ENCODE peak calls at places on chromosomes 11 and 22, in nine cellular contexts. X is naive B cell; G is mucosa of gallbladder; O is activated CD4-positive, CD25-positive, alpha-beta regulatory T cell; N is psoas muscle; I is stimulated activated naive CD8-positive, alpha-beta T cell treated with anti-CD3 and anti-CD28 coated beads, Interleukin-15, amount 100 ng/mL, for 72 hours; J is upper lobe of right lung; L is Calu3; P is fibroblast of lung. T is an unnamed sample.

GRCh38 chr22:36160499-36160942 is at the start of gene APOL3:
- DNase-seq in X (peak), G (peak), O (no peak), N (peak), I (no peak), J (peak), L (peak), P (peak), T (peak)

GRCh38 chr11:88281317-88281712 is 56.2 kb downstream of the CTSC start:
- DNase-seq in X (no peak), G (no peak), O (no peak), N (no peak), I (no peak), J (no peak), L (peak), P (peak), T (peak)

GRCh38 chr11:2409701-2410468 is 9.3 kb downstream of the TSSC4 start:
- DNase-seq in X (no peak), G (no peak), O (no peak), N (no peak), I (no peak), J (no peak), L (no peak), P (no peak), T (no peak)

GRCh38 chr11:126456783-126457542 is 101.5 kb downstream of the ST3GAL4 start:
- DNase-seq in X (no peak), G (no peak), O (no peak), N (no peak), I (no peak), J (no peak), L (no peak), P (no peak), T (no peak)

GRCh38 chr22:22746963-22747933 is 102.8 kb downstream of the GGTLC2 start:
- DNase-seq in X (peak), G (no peak), O (no peak), N (no peak), I (no peak), J (no peak), L (no peak), P (no peak), T (no peak)

GRCh38 chr22:27314276-27314807 is 487.2 kb downstream of the MN1 start:
- DNase-seq in X (no peak), G (no peak), O (no peak), N (no peak), I (no peak), J (no peak), L (no peak), P (no peak), T (no peak)

GRCh38 chr22:50739279-50739691 is 1.3 kb downstream of the ACR start:
- DNase-seq in X (no peak), G (no peak), O (no peak), N (no peak), I (no peak), J (peak), L (no peak), P (no peak), T (no peak)

GRCh38 chr11:133797542-133797941 is 47.8 kb downstream of the SPATA19 start:
- DNase-seq in X (no peak), G (no peak), O (no peak), N (no peak), I (no peak), J (no peak), L (no peak), P (no peak), T (no peak)

GRCh38 chr22:29531419-29531818 is 22.1 kb downstream of the THOC5 start:
- DNase-seq in X (no peak), G (no peak), O (no peak), N (no peak), I (no peak), J (no peak), L (no peak), P (no peak), T (no peak)

GRCh38 chr22:46679711-46680269 is 58.3 kb downstream of the CERK start:
- DNase-seq in X (no peak), G (no peak), O (no peak), N (no peak), I (no peak), J (no peak), L (no peak), P (no peak), T (no peak)

GRCh38 chr11:126153999-126154398 is 57.5 kb downstream of the RPUSD4 start:
- DNase-seq in X (no peak), G (no peak), O (no peak), N (no peak), I (no peak), J (no peak), L (peak), P (peak), T (peak)

GRCh38 chr22:37639771-37640590 is 512 bp downstream of the SH3BP1 start:
- DNase-seq in X (no peak), G (no peak), O (no peak), N (no peak), I (no peak), J (no peak), L (no peak), P (no peak), T (no peak)

GRCh38 chr11:58622344-58622743 is at the start of gene CNTF:
- DNase-seq in X (no peak), G (no peak), O (no peak), N (no peak), I (no peak), J (no peak), L (no peak), P (no peak), T (no peak)

GRCh38 chr11:77593883-77594282 is 4.1 kb downstream of the AQP11 start:
- DNase-seq in X (no peak), G (no peak), O (no peak), N (no peak), I (no peak), J (no peak), L (no peak), P (no peak), T (no peak)

GRCh38 chr11:69192282-69192681 is 36.5 kb downstream of the SMIM38 start:
- DNase-seq in X (no peak), G (no peak), O (no peak), N (no peak), I (no peak), J (no peak), L (no peak), P (no peak), T (no peak)

GRCh38 chr22:37544955-37545702 is 15.2 kb upstream of the CDC42EP1 start:
- DNase-seq in X (peak), G (peak), O (peak), N (peak), I (peak), J (peak), L (peak), P (peak), T (peak)

GRCh38 chr11:103295704-103296103 is 186.5 kb downstream of the DYNC2H1 start:
- DNase-seq in X (no peak), G (no peak), O (no peak), N (no peak), I (no peak), J (no peak), L (no peak), P (peak), T (peak)